ENCODE peak calls at places on chromosomes 5 and 9, in eight cellular contexts. One of them, this sample, is unnamed.

GRCh38 chr9:132670359-132670815 is at the start of gene GTF3C4:
- DNase-seq in choroid plexus epithelial cell: peak
- DNase-seq in colonic mucosa: peak
- DNase-seq in mesenchymal stem cell: peak
- DNase-seq in GM12878: no peak
- DNase-seq in foreskin fibroblast: peak
- DNase-seq in cardiac muscle cell: peak
- DNase-seq in heart right ventricle: peak
- DNase-seq in this sample: no peak

GRCh38 chr9:79352322-79352721 is 219.4 kb upstream of the TLE4 start:
- DNase-seq in choroid plexus epithelial cell: no peak
- DNase-seq in colonic mucosa: no peak
- DNase-seq in mesenchymal stem cell: no peak
- DNase-seq in GM12878: no peak
- DNase-seq in foreskin fibroblast: no peak
- DNase-seq in cardiac muscle cell: no peak
- DNase-seq in heart right ventricle: no peak
- DNase-seq in this sample: no peak

GRCh38 chr5:143229896-143230675 is 173.4 kb downstream of the NR3C1 start:
- DNase-seq in choroid plexus epithelial cell: no peak
- DNase-seq in colonic mucosa: no peak
- DNase-seq in mesenchymal stem cell: no peak
- DNase-seq in GM12878: peak
- DNase-seq in foreskin fibroblast: peak
- DNase-seq in cardiac muscle cell: no peak
- DNase-seq in heart right ventricle: no peak
- DNase-seq in this sample: no peak

GRCh38 chr9:93871286-93871685 is 83.9 kb downstream of the BARX1 start:
- DNase-seq in choroid plexus epithelial cell: no peak
- DNase-seq in colonic mucosa: no peak
- DNase-seq in mesenchymal stem cell: no peak
- DNase-seq in GM12878: no peak
- DNase-seq in foreskin fibroblast: no peak
- DNase-seq in cardiac muscle cell: no peak
- DNase-seq in heart right ventricle: no peak
- DNase-seq in this sample: no peak

GRCh38 chr9:129594632-129595031 is 26.3 kb downstream of the C9orf50 start:
- DNase-seq in choroid plexus epithelial cell: no peak
- DNase-seq in colonic mucosa: no peak
- DNase-seq in mesenchymal stem cell: no peak
- DNase-seq in GM12878: no peak
- DNase-seq in foreskin fibroblast: no peak
- DNase-seq in cardiac muscle cell: no peak
- DNase-seq in heart right ventricle: no peak
- DNase-seq in this sample: no peak

GRCh38 chr5:83503662-83504061 is 32.1 kb downstream of the VCAN start:
- DNase-seq in choroid plexus epithelial cell: peak
- DNase-seq in colonic mucosa: no peak
- DNase-seq in mesenchymal stem cell: no peak
- DNase-seq in GM12878: no peak
- DNase-seq in foreskin fibroblast: peak
- DNase-seq in cardiac muscle cell: no peak
- DNase-seq in heart right ventricle: no peak
- DNase-seq in this sample: no peak

GRCh38 chr9:15357050-15357653 is 50.1 kb upstream of the TTC39B start:
- DNase-seq in choroid plexus epithelial cell: no peak
- DNase-seq in colonic mucosa: peak
- DNase-seq in mesenchymal stem cell: no peak
- DNase-seq in GM12878: no peak
- DNase-seq in foreskin fibroblast: no peak
- DNase-seq in cardiac muscle cell: no peak
- DNase-seq in heart right ventricle: no peak
- DNase-seq in this sample: no peak

GRCh38 chr9:101848485-101848919 is 110.1 kb upstream of the GRIN3A start:
- DNase-seq in choroid plexus epithelial cell: peak
- DNase-seq in colonic mucosa: peak
- DNase-seq in mesenchymal stem cell: no peak
- DNase-seq in GM12878: no peak
- DNase-seq in foreskin fibroblast: no peak
- DNase-seq in cardiac muscle cell: no peak
- DNase-seq in heart right ventricle: no peak
- DNase-seq in this sample: no peak

GRCh38 chr5:101393795-101394450 is 490.8 kb upstream of the ST8SIA4 start:
- DNase-seq in choroid plexus epithelial cell: no peak
- DNase-seq in colonic mucosa: no peak
- DNase-seq in mesenchymal stem cell: no peak
- DNase-seq in GM12878: no peak
- DNase-seq in foreskin fibroblast: peak
- DNase-seq in cardiac muscle cell: no peak
- DNase-seq in heart right ventricle: no peak
- DNase-seq in this sample: no peak

GRCh38 chr5:41408676-41409443 is 101.5 kb downstream of the PLCXD3 start:
- DNase-seq in choroid plexus epithelial cell: no peak
- DNase-seq in colonic mucosa: peak
- DNase-seq in mesenchymal stem cell: peak
- DNase-seq in GM12878: no peak
- DNase-seq in foreskin fibroblast: peak
- DNase-seq in cardiac muscle cell: no peak
- DNase-seq in heart right ventricle: no peak
- DNase-seq in this sample: peak

GRCh38 chr5:89307972-89308371 is 425.0 kb upstream of the MEF2C start:
- DNase-seq in choroid plexus epithelial cell: no peak
- DNase-seq in colonic mucosa: no peak
- DNase-seq in mesenchymal stem cell: no peak
- DNase-seq in GM12878: no peak
- DNase-seq in foreskin fibroblast: no peak
- DNase-seq in cardiac muscle cell: no peak
- DNase-seq in heart right ventricle: no peak
- DNase-seq in this sample: no peak

GRCh38 chr5:14753947-14754346 is 89.4 kb downstream of the OTULIN start:
- DNase-seq in choroid plexus epithelial cell: no peak
- DNase-seq in colonic mucosa: no peak
- DNase-seq in mesenchymal stem cell: no peak
- DNase-seq in GM12878: no peak
- DNase-seq in foreskin fibroblast: peak
- DNase-seq in cardiac muscle cell: no peak
- DNase-seq in heart right ventricle: peak
- DNase-seq in this sample: no peak

GRCh38 chr5:96565843-96566242 is 96.3 kb upstream of the CAST start:
- DNase-seq in choroid plexus epithelial cell: peak
- DNase-seq in colonic mucosa: no peak
- DNase-seq in mesenchymal stem cell: peak
- DNase-seq in GM12878: no peak
- DNase-seq in foreskin fibroblast: peak
- DNase-seq in cardiac muscle cell: no peak
- DNase-seq in heart right ventricle: no peak
- DNase-seq in this sample: peak

GRCh38 chr5:71576241-71576640 is 10.9 kb upstream of the MCCC2 start:
- DNase-seq in choroid plexus epithelial cell: no peak
- DNase-seq in colonic mucosa: no peak
- DNase-seq in mesenchymal stem cell: no peak
- DNase-seq in GM12878: no peak
- DNase-seq in foreskin fibroblast: no peak
- DNase-seq in cardiac muscle cell: no peak
- DNase-seq in heart right ventricle: no peak
- DNase-seq in this sample: no peak

GRCh38 chr9:21153688-21154608 is 12.3 kb upstream of the IFNW1 start:
- DNase-seq in choroid plexus epithelial cell: peak
- DNase-seq in colonic mucosa: no peak
- DNase-seq in mesenchymal stem cell: peak
- DNase-seq in GM12878: no peak
- DNase-seq in foreskin fibroblast: peak
- DNase-seq in cardiac muscle cell: peak
- DNase-seq in heart right ventricle: no peak
- DNase-seq in this sample: peak

GRCh38 chr9:126534431-126535186 is 79.1 kb upstream of the LMX1B start:
- DNase-seq in choroid plexus epithelial cell: no peak
- DNase-seq in colonic mucosa: no peak
- DNase-seq in mesenchymal stem cell: no peak
- DNase-seq in GM12878: no peak
- DNase-seq in foreskin fibroblast: peak
- DNase-seq in cardiac muscle cell: peak
- DNase-seq in heart right ventricle: no peak
- DNase-seq in this sample: no peak

GRCh38 chr9:137610944-137611343 is 5.5 kb downstream of the ARRDC1 start:
- DNase-seq in choroid plexus epithelial cell: no peak
- DNase-seq in colonic mucosa: no peak
- DNase-seq in mesenchymal stem cell: no peak
- DNase-seq in GM12878: no peak
- DNase-seq in foreskin fibroblast: peak
- DNase-seq in cardiac muscle cell: no peak
- DNase-seq in heart right ventricle: no peak
- DNase-seq in this sample: no peak

GRCh38 chr5:175805256-175806011 is 65.9 kb upstream of the CPLX2 start:
- DNase-seq in choroid plexus epithelial cell: no peak
- DNase-seq in colonic mucosa: no peak
- DNase-seq in mesenchymal stem cell: no peak
- DNase-seq in GM12878: no peak
- DNase-seq in foreskin fibroblast: no peak
- DNase-seq in cardiac muscle cell: no peak
- DNase-seq in heart right ventricle: no peak
- DNase-seq in this sample: no peak

GRCh38 chr5:172802013-172802584 is 31.1 kb upstream of the DUSP1 start:
- DNase-seq in choroid plexus epithelial cell: no peak
- DNase-seq in colonic mucosa: no peak
- DNase-seq in mesenchymal stem cell: no peak
- DNase-seq in GM12878: no peak
- DNase-seq in foreskin fibroblast: no peak
- DNase-seq in cardiac muscle cell: no peak
- DNase-seq in heart right ventricle: no peak
- DNase-seq in this sample: no peak

GRCh38 chr9:99253772-99254431 is 31.8 kb downstream of the SEC61B start:
- DNase-seq in choroid plexus epithelial cell: no peak
- DNase-seq in colonic mucosa: no peak
- DNase-seq in mesenchymal stem cell: no peak
- DNase-seq in GM12878: peak
- DNase-seq in foreskin fibroblast: no peak
- DNase-seq in cardiac muscle cell: no peak
- DNase-seq in heart right ventricle: no peak
- DNase-seq in this sample: no peak

GRCh38 chr9:98832768-98833089 is 25.3 kb downstream of the GALNT12 start:
- DNase-seq in choroid plexus epithelial cell: no peak
- DNase-seq in colonic mucosa: no peak
- DNase-seq in mesenchymal stem cell: no peak
- DNase-seq in GM12878: no peak
- DNase-seq in foreskin fibroblast: no peak
- DNase-seq in cardiac muscle cell: no peak
- DNase-seq in heart right ventricle: no peak
- DNase-seq in this sample: no peak

GRCh38 chr5:139765040-139765408 is 30.6 kb upstream of the PSD2 start:
- DNase-seq in choroid plexus epithelial cell: no peak
- DNase-seq in colonic mucosa: no peak
- DNase-seq in mesenchymal stem cell: no peak
- DNase-seq in GM12878: no peak
- DNase-seq in foreskin fibroblast: no peak
- DNase-seq in cardiac muscle cell: no peak
- DNase-seq in heart right ventricle: no peak
- DNase-seq in this sample: no peak

GRCh38 chr5:139765409-139766217 is 30.0 kb upstream of the PSD2 start:
- DNase-seq in choroid plexus epithelial cell: peak
- DNase-seq in colonic mucosa: peak
- DNase-seq in mesenchymal stem cell: peak
- DNase-seq in GM12878: no peak
- DNase-seq in foreskin fibroblast: peak
- DNase-seq in cardiac muscle cell: peak
- DNase-seq in heart right ventricle: peak
- DNase-seq in this sample: peak

GRCh38 chr5:139762624-139763170 is 32.9 kb upstream of the PSD2 start:
- DNase-seq in choroid plexus epithelial cell: no peak
- DNase-seq in colonic mucosa: no peak
- DNase-seq in mesenchymal stem cell: no peak
- DNase-seq in GM12878: no peak
- DNase-seq in foreskin fibroblast: no peak
- DNase-seq in cardiac muscle cell: peak
- DNase-seq in heart right ventricle: no peak
- DNase-seq in this sample: no peak

GRCh38 chr5:139763584-139764249 is 31.9 kb upstream of the PSD2 start:
- DNase-seq in choroid plexus epithelial cell: no peak
- DNase-seq in colonic mucosa: no peak
- DNase-seq in mesenchymal stem cell: no peak
- DNase-seq in GM12878: no peak
- DNase-seq in foreskin fibroblast: no peak
- DNase-seq in cardiac muscle cell: no peak
- DNase-seq in heart right ventricle: no peak
- DNase-seq in this sample: no peak

GRCh38 chr5:139764250-139764791 is 31.3 kb upstream of the PSD2 start:
- DNase-seq in choroid plexus epithelial cell: no peak
- DNase-seq in colonic mucosa: no peak
- DNase-seq in mesenchymal stem cell: no peak
- DNase-seq in GM12878: no peak
- DNase-seq in foreskin fibroblast: no peak
- DNase-seq in cardiac muscle cell: peak
- DNase-seq in heart right ventricle: no peak
- DNase-seq in this sample: peak
- H3K4me3 ChIP-seq in choroid plexus epithelial cell: no peak
- H3K4me3 ChIP-seq in colonic mucosa: no peak
- H3K4me3 ChIP-seq in mesenchymal stem cell: no peak
- H3K4me3 ChIP-seq in GM12878: no peak
- H3K4me3 ChIP-seq in foreskin fibroblast: no peak
- H3K4me3 ChIP-seq in cardiac muscle cell: no peak
- H3K4me3 ChIP-seq in heart right ventricle: no peak
- H3K4me3 ChIP-seq in this sample: no peak

GRCh38 chr5:92508271-92508670 is 1072.7 kb downstream of the NR2F1-AS1 start:
- DNase-seq in choroid plexus epithelial cell: no peak
- DNase-seq in colonic mucosa: no peak
- DNase-seq in mesenchymal stem cell: no peak
- DNase-seq in GM12878: no peak
- DNase-seq in foreskin fibroblast: no peak
- DNase-seq in cardiac muscle cell: no peak
- DNase-seq in heart right ventricle: no peak
- DNase-seq in this sample: no peak
- H3K4me3 ChIP-seq in choroid plexus epithelial cell: no peak
- H3K4me3 ChIP-seq in colonic mucosa: no peak
- H3K4me3 ChIP-seq in mesenchymal stem cell: no peak
- H3K4me3 ChIP-seq in GM12878: no peak
- H3K4me3 ChIP-seq in foreskin fibroblast: no peak
- H3K4me3 ChIP-seq in cardiac muscle cell: no peak
- H3K4me3 ChIP-seq in heart right ventricle: no peak
- H3K4me3 ChIP-seq in this sample: no peak

DNA sequence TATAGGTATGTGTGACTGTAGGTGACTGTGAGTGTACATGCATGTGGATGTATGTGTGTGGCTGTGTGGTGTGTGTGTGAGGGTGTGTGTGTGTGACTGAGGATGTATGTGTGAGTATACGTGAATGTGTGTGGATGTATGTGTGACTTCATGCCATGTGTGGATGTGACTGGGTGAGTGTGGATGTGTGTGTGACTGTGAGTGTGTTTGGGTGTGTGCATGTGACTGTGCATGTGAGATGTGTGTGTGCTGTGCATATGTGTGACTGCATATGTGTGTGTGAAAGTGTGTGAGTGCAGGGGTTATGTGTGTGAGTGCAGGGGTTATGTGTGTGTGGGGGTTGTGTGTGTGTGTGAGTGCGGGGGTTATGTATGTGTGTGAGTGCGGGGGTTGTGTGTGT is 42.3 kb downstream of the RXRA start:
- DNase-seq in choroid plexus epithelial cell: no peak
- DNase-seq in colonic mucosa: no peak
- DNase-seq in mesenchymal stem cell: peak
- DNase-seq in GM12878: no peak
- DNase-seq in foreskin fibroblast: no peak
- DNase-seq in cardiac muscle cell: no peak
- DNase-seq in heart right ventricle: no peak
- DNase-seq in this sample: no peak
- H3K4me3 ChIP-seq in choroid plexus epithelial cell: no peak
- H3K4me3 ChIP-seq in colonic mucosa: no peak
- H3K4me3 ChIP-seq in mesenchymal stem cell: no peak
- H3K4me3 ChIP-seq in GM12878: no peak
- H3K4me3 ChIP-seq in foreskin fibroblast: no peak
- H3K4me3 ChIP-seq in cardiac muscle cell: no peak
- H3K4me3 ChIP-seq in heart right ventricle: no peak
- H3K4me3 ChIP-seq in this sample: no peak

GRCh38 chr5:147578228-147579024 is 68.6 kb upstream of the DPYSL3 start:
- DNase-seq in choroid plexus epithelial cell: peak
- DNase-seq in colonic mucosa: no peak
- DNase-seq in mesenchymal stem cell: peak
- DNase-seq in GM12878: no peak
- DNase-seq in foreskin fibroblast: peak
- DNase-seq in cardiac muscle cell: peak
- DNase-seq in heart right ventricle: no peak
- DNase-seq in this sample: peak
- H3K4me3 ChIP-seq in choroid plexus epithelial cell: peak
- H3K4me3 ChIP-seq in colonic mucosa: no peak
- H3K4me3 ChIP-seq in mesenchymal stem cell: no peak
- H3K4me3 ChIP-seq in GM12878: no peak
- H3K4me3 ChIP-seq in foreskin fibroblast: peak
- H3K4me3 ChIP-seq in cardiac muscle cell: no peak
- H3K4me3 ChIP-seq in heart right ventricle: peak
- H3K4me3 ChIP-seq in this sample: peak